ENCODE peak calls at places on chromosomes 4 and X, in four cellular contexts. One of them, this sample, is unnamed.

GRCh38 chr4:122099896-122100295 is 52.2 kb upstream of the BLTP1 start:
- DNase-seq in M059J: peak; percentile 75
- DNase-seq in MG63: no peak
- DNase-seq in activated gamma-delta T cell treated with Interleukin-2 at 50 U/mL for 16 hours: no peak
- DNase-seq in this sample: peak; percentile 91

GRCh38 chrX:22952011-22952410 is 47.7 kb upstream of the DDX53 start:
- DNase-seq in M059J: peak; percentile 51
- DNase-seq in activated gamma-delta T cell treated with Interleukin-2 at 50 U/mL for 16 hours: no peak
- DNase-seq in MG63: peak; percentile 26
- DNase-seq in this sample: peak; percentile 46

GRCh38 chr4:168449740-168450442 is 30.4 kb downstream of the DDX60L start:
- DNase-seq in activated gamma-delta T cell treated with Interleukin-2 at 50 U/mL for 16 hours: no peak
- DNase-seq in M059J: peak; percentile 95
- DNase-seq in MG63: peak; percentile 15
- DNase-seq in this sample: peak; percentile 70

GRCh38 chrX:45351478-45351877 is 150.8 kb upstream of the DIPK2B start:
- DNase-seq in M059J: peak; percentile 82
- DNase-seq in MG63: peak; percentile 27
- DNase-seq in activated gamma-delta T cell treated with Interleukin-2 at 50 U/mL for 16 hours: no peak
- DNase-seq in this sample: peak; percentile 82

GRCh38 chrX:64427787-64428186 is 32.5 kb upstream of the MTMR8 start:
- DNase-seq in M059J: no peak
- DNase-seq in activated gamma-delta T cell treated with Interleukin-2 at 50 U/mL for 16 hours: no peak
- DNase-seq in MG63: no peak
- DNase-seq in this sample: no peak

GRCh38 chr4:22515145-22515887 is 550 bp downstream of the ADGRA3 start:
- DNase-seq in MG63: peak; percentile 71
- DNase-seq in M059J: peak; percentile 79
- DNase-seq in activated gamma-delta T cell treated with Interleukin-2 at 50 U/mL for 16 hours: no peak
- DNase-seq in this sample: peak; percentile 77

GRCh38 chr4:122992111-122992510 is 69.7 kb upstream of the NUDT6 start:
- DNase-seq in M059J: peak; percentile 45
- DNase-seq in activated gamma-delta T cell treated with Interleukin-2 at 50 U/mL for 16 hours: no peak
- DNase-seq in MG63: peak; percentile 23
- DNase-seq in this sample: peak; percentile 61

GRCh38 chrX:78075787-78076389 is 28.2 kb upstream of the PGK1 start:
- DNase-seq in activated gamma-delta T cell treated with Interleukin-2 at 50 U/mL for 16 hours: no peak
- DNase-seq in M059J: peak; percentile 41
- DNase-seq in MG63: no peak
- DNase-seq in this sample: no peak

GRCh38 chr4:101157415-101158135 is 189.8 kb downstream of the PPP3CA start:
- DNase-seq in MG63: no peak
- DNase-seq in activated gamma-delta T cell treated with Interleukin-2 at 50 U/mL for 16 hours: no peak
- DNase-seq in M059J: no peak
- DNase-seq in this sample: peak; percentile 40

GRCh38 chrX:48573690-48574269 is 504 bp upstream of the RBM3 start:
- DNase-seq in activated gamma-delta T cell treated with Interleukin-2 at 50 U/mL for 16 hours: no peak
- DNase-seq in M059J: no peak
- DNase-seq in MG63: no peak
- DNase-seq in this sample: no peak

GRCh38 chr4:6732441-6733357 is 16.7 kb downstream of the BLOC1S4 start:
- DNase-seq in MG63: peak; percentile 84
- DNase-seq in activated gamma-delta T cell treated with Interleukin-2 at 50 U/mL for 16 hours: no peak
- DNase-seq in M059J: peak; percentile 86
- DNase-seq in this sample: peak; percentile 91

GRCh38 chr4:16952896-16953605 is 54.6 kb upstream of the LDB2 start:
- DNase-seq in MG63: no peak
- DNase-seq in M059J: no peak
- DNase-seq in activated gamma-delta T cell treated with Interleukin-2 at 50 U/mL for 16 hours: no peak
- DNase-seq in this sample: peak; percentile 51

GRCh38 chr4:71694946-71695345 is 88.9 kb downstream of the GC start:
- DNase-seq in MG63: no peak
- DNase-seq in activated gamma-delta T cell treated with Interleukin-2 at 50 U/mL for 16 hours: no peak
- DNase-seq in M059J: no peak
- DNase-seq in this sample: peak; percentile 48

GRCh38 chr4:87555751-87556619 is 26.8 kb upstream of the SPARCL1 start:
- DNase-seq in M059J: peak; percentile 88
- DNase-seq in activated gamma-delta T cell treated with Interleukin-2 at 50 U/mL for 16 hours: no peak
- DNase-seq in MG63: peak; percentile 81
- DNase-seq in this sample: peak; percentile 65